ENCODE peak calls at places on chromosomes 7 and 10, in four cellular contexts. E is NB4, Q is HepG2, N is WTC11. V is an unnamed sample.

GRCh38 chr7:115678049-115678982 is 352.2 kb downstream of the TFEC start:
- DNase-seq in E (no peak), Q (peak), N (no peak), V (no peak)

GRCh38 chr10:5559642-5560141 is 34.9 kb downstream of the CALML3 start:
- DNase-seq in Q (no peak), N (no peak), E (no peak), V (no peak)

GRCh38 chr7:5755704-5756131 is 25.7 kb downstream of the RNF216 start:
- DNase-seq in N (no peak), E (peak), Q (no peak), V (peak)

GRCh38 chr10:118173326-118173725 is 126.6 kb upstream of the RAB11FIP2 start:
- DNase-seq in Q (no peak), N (no peak), E (no peak), V (no peak)

GRCh38 chr10:52631648-52632047 is 140.9 kb downstream of the MBL2 start:
- DNase-seq in E (no peak), Q (no peak), N (no peak), V (no peak)

GRCh38 chr10:15344876-15345285 is 26.2 kb downstream of the FAM171A1 start:
- DNase-seq in Q (peak), N (no peak), E (peak), V (no peak)

GRCh38 chr10:66627156-66627555 is 298.7 kb upstream of the LRRTM3 start:
- DNase-seq in E (peak), Q (peak), N (peak), V (no peak)

GRCh38 chr7:1945558-1945957 is 275.5 kb downstream of the ELFN1 start:
- DNase-seq in Q (no peak), E (no peak), N (no peak), V (no peak)

GRCh38 chr7:137462847-137463246 is 119.3 kb upstream of the PTN start:
- DNase-seq in N (no peak), Q (no peak), E (no peak), V (no peak)

GRCh38 chr7:135342887-135343286 is 109.2 kb downstream of the STRA8 start:
- DNase-seq in N (no peak), Q (no peak), E (no peak), V (no peak)

GRCh38 chr7:50667338-50667737 is 102.1 kb upstream of the DDC start:
- DNase-seq in Q (no peak), E (no peak), N (no peak), V (no peak)

DNA sequence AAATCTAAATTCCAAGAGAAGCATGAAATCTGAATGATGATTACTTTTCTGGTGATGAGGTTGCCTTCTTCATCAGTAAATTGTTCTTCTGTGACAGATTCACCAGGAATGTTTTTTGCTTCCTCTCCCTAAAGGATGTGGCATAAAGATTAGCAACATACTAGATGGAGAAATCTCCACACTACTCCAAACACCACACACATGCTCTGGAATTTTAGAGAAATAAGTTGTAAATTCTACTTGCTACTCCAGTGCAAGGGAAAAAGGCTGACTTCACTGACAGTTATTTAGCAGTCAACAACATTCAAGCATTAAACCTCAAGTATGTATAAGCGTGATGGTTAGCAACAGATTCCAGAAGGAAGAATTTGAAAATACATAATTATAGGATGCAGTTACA is 137.9 kb upstream of the CCDC6 start:
- DNase-seq in Q (no peak), N (no peak), E (no peak), V (no peak)
- TF ChIP-seq MAX in Q (no peak), N (no peak), E (no peak), V (no peak)

DNA sequence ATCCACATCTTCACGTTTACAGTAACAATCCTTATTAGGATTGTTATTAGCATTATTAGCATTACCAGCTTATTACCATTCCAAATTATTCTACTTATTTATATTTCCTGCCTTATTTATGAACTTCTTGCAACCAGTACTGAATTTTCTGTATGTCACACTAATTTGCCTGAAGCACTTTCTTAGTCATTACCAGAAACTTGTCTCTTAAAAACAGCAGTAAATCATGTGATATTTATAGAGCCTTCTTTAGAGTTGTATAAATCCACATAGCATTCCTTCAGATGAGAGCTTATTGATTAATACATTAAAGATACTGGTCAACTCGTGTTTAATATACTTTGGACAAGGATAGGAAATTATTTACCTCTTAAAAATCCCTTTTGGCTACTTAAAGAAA is 618.6 kb downstream of the SUGCT start:
- DNase-seq in N (no peak), E (no peak), Q (no peak), V (no peak)
- TF ChIP-seq MAX in N (no peak), E (no peak), Q (no peak), V (no peak)

DNA sequence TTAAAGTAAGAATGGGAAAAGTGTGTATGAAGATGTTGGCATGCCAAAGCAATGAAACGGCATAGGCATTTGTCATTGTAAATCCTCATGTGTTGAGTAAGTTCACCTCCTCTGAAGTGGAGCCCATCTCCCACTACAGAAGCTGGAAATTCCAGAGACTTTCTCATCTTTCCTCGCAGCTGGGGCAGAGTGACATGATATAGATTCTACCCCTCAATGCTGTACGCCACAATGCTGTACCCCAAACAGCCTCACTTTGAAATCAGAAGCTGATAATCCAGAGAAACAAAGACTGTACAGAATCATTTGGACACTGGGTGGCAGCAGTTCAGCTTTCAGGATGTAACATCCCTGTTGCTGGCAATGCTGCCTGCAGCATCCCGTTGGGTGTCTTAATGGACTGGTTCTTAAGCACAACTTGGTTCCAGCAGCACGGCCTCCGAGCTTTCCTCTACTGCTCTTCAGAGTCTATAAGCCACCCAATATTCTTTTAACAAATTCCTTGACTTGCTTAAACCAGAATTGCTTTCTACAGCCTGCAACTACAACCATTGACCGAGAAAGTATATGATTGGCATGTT is 18.8 kb downstream of the ZC3HAV1L start:
- DNase-seq in Q (peak), E (peak), N (peak), V (peak)
- TF ChIP-seq MAX in Q (no peak), E (no peak), N (no peak), V (no peak)

GRCh38 chr10:63008491-63008890 is 124.6 kb upstream of the NRBF2 start:
- DNase-seq in E (peak), N (no peak), Q (no peak), V (no peak)

GRCh38 chr10:63007112-63007511 is 126.0 kb upstream of the NRBF2 start:
- DNase-seq in E (no peak), Q (no peak), N (no peak), V (no peak)

GRCh38 chr10:63005246-63005645 is 127.9 kb upstream of the NRBF2 start:
- DNase-seq in N (no peak), E (peak), Q (no peak), V (no peak)

GRCh38 chr10:63003816-63004453 is 129.2 kb upstream of the NRBF2 start:
- DNase-seq in Q (no peak), N (no peak), E (no peak), V (no peak)
- TF ChIP-seq MAX in Q (no peak), N (no peak), E (no peak), V (no peak)

GRCh38 chr7:32020760-32021159 is 49.4 kb downstream of the PDE1C start:
- DNase-seq in Q (no peak), E (no peak), N (no peak), V (no peak)
- TF ChIP-seq MAX in Q (no peak), E (no peak), N (no peak), V (no peak)

GRCh38 chr10:7706534-7707073 is 3.5 kb downstream of the ITIH2 start:
- DNase-seq in Q (peak), E (no peak), N (no peak), V (no peak)
- TF ChIP-seq MAX in Q (no peak), E (no peak), N (no peak), V (no peak)

GRCh38 chr7:148478551-148478950 is 112.0 kb upstream of the C7orf33 start:
- DNase-seq in Q (no peak), E (no peak), N (no peak), V (no peak)
- TF ChIP-seq MAX in Q (no peak), E (no peak), N (no peak), V (no peak)

GRCh38 chr7:77827999-77828398 is 29.4 kb downstream of the PHTF2 start:
- DNase-seq in Q (no peak), N (no peak), E (peak), V (no peak)
- TF ChIP-seq MAX in Q (no peak), N (no peak), E (no peak), V (no peak)

GRCh38 chr7:22601812-22602568 is 102.0 kb upstream of the STEAP1B start:
- DNase-seq in Q (no peak), N (no peak), E (no peak), V (no peak)
- TF ChIP-seq MAX in Q (no peak), N (no peak), E (no peak), V (no peak)

GRCh38 chr7:133837248-133837647 is 289.9 kb upstream of the LRGUK start:
- DNase-seq in Q (no peak), N (no peak), E (no peak), V (no peak)
- TF ChIP-seq MAX in Q (no peak), N (no peak), E (no peak), V (no peak)

V was measured in K562.